ENCODE peak calls at places on chromosomes 5 and 9, in seven cellular contexts. S is GM23338, Z is PC-3, L is OCI-LY7, Y is hepatocyte, T is GM23248, K is MM.1S. G is an unnamed sample.

GRCh38 chr9:83342731-83343130 is 195.5 kb downstream of the FRMD3 start:
- DNase-seq in S (no peak), Z (no peak), L (no peak), Y (no peak), T (peak; percentile 22), K (no peak), G (no peak)

GRCh38 chr9:4262735-4263141 is 37.1 kb downstream of the GLIS3 start:
- DNase-seq in S (peak; percentile 26), Z (peak; percentile 88), L (no peak), Y (peak; percentile 54), T (peak; percentile 63), K (no peak), G (no peak)

GRCh38 chr5:38330207-38330606 is 71.8 kb downstream of the EGFLAM start:
- DNase-seq in S (no peak), Z (no peak), L (no peak), Y (no peak), T (peak; percentile 72), K (no peak), G (no peak)

GRCh38 chr9:3992924-3993323 is 306.9 kb downstream of the GLIS3 start:
- DNase-seq in S (no peak), Z (no peak), L (no peak), Y (peak; percentile 21), T (peak; percentile 26), K (no peak), G (no peak)

GRCh38 chr5:518721-519120 is 5.5 kb downstream of the SLC9A3 start:
- DNase-seq in S (no peak), Z (no peak), L (no peak), Y (peak; percentile 76), T (no peak), K (no peak), G (no peak)

GRCh38 chr5:172903790-172904189 is 55.4 kb upstream of the RPL26L1 start:
- DNase-seq in S (no peak), Z (peak; percentile 94), L (no peak), Y (peak; percentile 88), T (peak; percentile 99), K (no peak), G (no peak)

GRCh38 chr5:122076669-122077450 is 1.2 kb downstream of the LOX start:
- DNase-seq in S (peak; percentile 88), Z (peak; percentile 62), L (no peak), Y (peak; percentile 91), T (peak; percentile 83), K (peak; percentile 67), G (no peak)

GRCh38 chr5:96374653-96375052 is 58.4 kb downstream of the PCSK1 start:
- DNase-seq in S (no peak), Z (no peak), L (no peak), Y (no peak), T (no peak), K (no peak), G (no peak)

GRCh38 chr9:120926397-120926928 is at the start of gene TRAF1:
- DNase-seq in S (no peak), Z (no peak), L (peak; percentile 65), Y (no peak), T (no peak), K (no peak), G (peak; percentile 71)

GRCh38 chr5:73464016-73464745 is 15.6 kb upstream of the FOXD1 start:
- DNase-seq in S (no peak), Z (no peak), L (no peak), Y (no peak), T (peak; percentile 29), K (no peak), G (no peak)

GRCh38 chr9:88988796-88989641 is 2.2 kb upstream of the S1PR3 start:
- DNase-seq in S (no peak), Z (no peak), L (peak; percentile 21), Y (no peak), T (peak; percentile 79), K (peak; percentile 45), G (no peak)

GRCh38 chr9:98992885-98993569 is 49.3 kb downstream of the COL15A1 start:
- DNase-seq in S (no peak), Z (no peak), L (no peak), Y (no peak), T (no peak), K (no peak), G (no peak)

GRCh38 chr5:180470361-180470760 is 23.8 kb upstream of the CNOT6 start:
- DNase-seq in S (no peak), Z (no peak), L (no peak), Y (no peak), T (no peak), K (no peak), G (no peak)

GRCh38 chr9:69900406-69900805 is 79.8 kb downstream of the CFAP95 start:
- DNase-seq in S (no peak), Z (peak; percentile 36), L (no peak), Y (no peak), T (peak; percentile 65), K (no peak), G (no peak)

GRCh38 chr5:1246711-1247431 is 21.7 kb downstream of the SLC6A18 start:
- DNase-seq in S (peak; percentile 91), Z (peak; percentile 59), L (peak; percentile 48), Y (peak; percentile 81), T (peak; percentile 38), K (no peak), G (peak; percentile 61)

GRCh38 chr5:34895641-34896419 is 19.5 kb downstream of the RAD1 start:
- DNase-seq in S (no peak), Z (no peak), L (no peak), Y (peak; percentile 15), T (peak; percentile 26), K (no peak), G (no peak)

GRCh38 chr5:176781638-176782570 is 28.5 kb upstream of the UNC5A start:
- DNase-seq in S (no peak), Z (no peak), L (no peak), Y (no peak), T (no peak), K (no peak), G (no peak)

GRCh38 chr5:63726491-63726890 is 235.8 kb downstream of the HTR1A start:
- DNase-seq in S (no peak), Z (no peak), L (no peak), Y (no peak), T (no peak), K (peak; percentile 29), G (no peak)

GRCh38 chr9:136482793-136483588 is at the start of gene SEC16A:
- DNase-seq in S (peak; percentile 99), Z (peak; percentile 89), L (peak; percentile 96), Y (peak; percentile 100), T (peak; percentile 99), K (peak; percentile 97), G (peak; percentile 99)

DNA sequence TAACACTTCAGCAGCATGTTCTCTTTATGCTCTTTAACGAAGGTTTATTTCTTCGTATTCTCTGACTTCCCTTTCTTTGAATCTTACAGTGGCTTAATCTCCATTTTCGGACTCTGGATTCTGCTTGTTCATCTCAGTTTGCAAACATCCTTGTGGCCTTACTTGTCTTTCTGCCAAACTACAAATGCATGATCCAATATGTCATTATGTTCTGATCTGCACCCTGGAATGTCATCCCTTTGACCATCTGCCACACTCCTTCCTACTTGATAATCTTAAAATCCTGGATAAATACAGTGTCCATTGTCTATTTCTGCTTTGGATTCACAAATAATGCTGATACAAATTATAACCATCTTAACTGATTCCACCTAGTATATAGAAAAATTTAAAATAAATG is 499.2 kb downstream of the CDH18 start:
- DNase-seq in S (no peak), Z (no peak), L (no peak), Y (no peak), T (no peak), K (no peak), G (no peak)
- H3K4me3 ChIP-seq in S (no peak overlapping the region), Z (no peak overlapping the region), L (no peak overlapping the region), Y (no peak overlapping the region), T (no peak overlapping the region), K (no peak overlapping the region), G (no peak overlapping the region)

GRCh38 chr5:126098330-126099017 is 324.7 kb upstream of the GRAMD2B start:
- DNase-seq in S (no peak), Z (no peak), L (no peak), Y (no peak), T (peak; percentile 86), K (no peak), G (no peak)

GRCh38 chr5:126095001-126095400 is 328.2 kb upstream of the GRAMD2B start:
- DNase-seq in S (no peak), Z (peak; percentile 53), L (no peak), Y (no peak), T (no peak), K (no peak), G (no peak)

GRCh38 chr5:126097881-126098280 is 325.3 kb upstream of the GRAMD2B start:
- DNase-seq in S (no peak), Z (no peak), L (no peak), Y (no peak), T (peak; percentile 30), K (no peak), G (no peak)

GRCh38 chr5:126099077-126099476 is 324.1 kb upstream of the GRAMD2B start:
- DNase-seq in S (no peak), Z (no peak), L (no peak), Y (no peak), T (no peak), K (no peak), G (no peak)

GRCh38 chr5:126096442-126096841 is 326.8 kb upstream of the GRAMD2B start:
- DNase-seq in S (no peak), Z (no peak), L (no peak), Y (no peak), T (no peak), K (no peak), G (no peak)
- H3K9me2 ChIP-seq in S (peaks cover 12% of the 10 kb centered on the region), Z (no peaks in the 10 kb centered on the region), L (no peaks in the 10 kb centered on the region), Y (no peaks in the 10 kb centered on the region), T (no peaks in the 10 kb centered on the region), K (no peaks in the 10 kb centered on the region), G (no peaks in the 10 kb centered on the region)

DNA sequence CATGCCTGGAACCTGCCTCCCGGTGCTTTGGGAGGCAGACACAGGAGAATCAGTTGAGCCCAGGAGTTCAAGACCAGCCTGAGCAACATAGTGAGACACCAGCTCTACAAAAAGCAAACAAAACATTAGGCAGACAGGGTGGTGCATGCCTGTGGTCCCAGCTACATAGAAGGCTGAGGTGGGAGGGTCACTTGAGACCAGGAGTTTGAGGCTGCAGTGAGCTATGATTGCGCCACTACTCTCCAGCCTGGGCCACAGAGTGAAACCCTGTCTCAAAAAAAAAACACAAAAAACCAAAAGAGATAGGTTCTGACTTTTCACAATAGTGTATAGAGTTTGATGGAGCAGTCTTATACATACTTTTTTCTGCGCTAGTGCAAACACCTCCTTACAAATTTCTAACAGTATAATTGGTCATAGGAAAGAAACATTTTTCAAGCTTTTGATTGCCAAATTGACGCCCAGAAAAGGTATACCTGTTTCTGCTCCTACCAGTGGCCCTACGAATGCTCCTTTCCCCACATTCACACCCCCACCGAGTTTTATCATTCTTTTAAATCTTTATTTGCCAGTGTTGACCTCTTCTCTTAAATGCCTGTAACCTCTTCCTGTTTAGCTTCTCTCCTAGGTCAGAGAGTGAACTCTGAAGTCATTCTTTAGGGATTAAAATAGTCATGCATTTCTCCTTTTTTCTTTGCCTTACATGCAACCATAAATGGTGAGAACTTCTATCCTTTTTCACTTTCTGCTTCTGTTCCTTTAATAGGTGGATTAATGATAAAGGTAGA is 7.5 kb downstream of the DOCK8 start:
- DNase-seq in S (no peak), Z (no peak), L (no peak), Y (no peak), T (no peak), K (no peak), G (no peak)
- H3K4me1 ChIP-seq in S (peaks cover 6% of the 10 kb centered on the region), Z (peaks cover 21% of the 10 kb centered on the region), L (no peaks in the 10 kb centered on the region), Y (peaks cover 7% of the 10 kb centered on the region), T (no peaks in the 10 kb centered on the region), K (no peaks in the 10 kb centered on the region), G (no peaks in the 10 kb centered on the region)

GRCh38 chr5:59312223-59312622 is 581.3 kb downstream of the PDE4D start:
- DNase-seq in S (no peak), Z (no peak), L (no peak), Y (no peak), T (no peak), K (no peak), G (no peak)
- H3K4me3 ChIP-seq in S (no peak overlapping the region), Z (no peak overlapping the region), L (no peak overlapping the region), Y (no peak overlapping the region), T (no peak overlapping the region), K (no peak overlapping the region), G (no peak overlapping the region)

G was measured in Karpas-422.